ENCODE peak calls at places on chromosomes 6 and 20, in seven cellular contexts. K is astrocyte; O is CD8-positive, alpha-beta memory T cell; B is A549; W is aorta; H is lower leg skin; Z is fibroblast of the aortic adventitia. S is an unnamed sample.

GRCh38 chr20:40506567-40506966 is 182.5 kb downstream of the MAFB start:
- DNase-seq in K (peak), B (peak), O (no peak), W (peak), Z (peak), H (peak), S (peak)

GRCh38 chr6:39421383-39422225 is 99.1 kb upstream of the KCNK16 start:
- DNase-seq in H (no peak), K (no peak), Z (no peak), O (no peak), W (no peak), B (no peak), S (no peak)

GRCh38 chr20:3749689-3750639 is 17.5 kb downstream of the HSPA12B start:
- DNase-seq in O (peak), B (peak), K (no peak), Z (no peak), W (no peak), H (no peak), S (no peak)

GRCh38 chr6:116847234-116847633 is 18.4 kb upstream of the GPRC6A start:
- DNase-seq in K (peak), H (no peak), B (peak), Z (peak), O (no peak), W (no peak), S (peak)

GRCh38 chr20:54822407-54822806 is 347.0 kb downstream of the DOK5 start:
- DNase-seq in W (no peak), O (no peak), B (no peak), H (no peak), Z (no peak), K (no peak), S (no peak)

GRCh38 chr6:71621918-71622519 is 264.3 kb upstream of the RIMS1 start:
- DNase-seq in Z (peak), O (no peak), W (no peak), K (no peak), H (no peak), B (no peak), S (no peak)

GRCh38 chr20:57440678-57441509 is 49.7 kb downstream of the RBM38 start:
- DNase-seq in O (no peak), W (peak), Z (peak), H (peak), B (no peak), K (no peak), S (no peak)

GRCh38 chr6:125546827-125547226 is 202.6 kb upstream of the HEY2 start:
- DNase-seq in O (no peak), Z (peak), H (no peak), W (no peak), B (no peak), K (no peak), S (peak)

GRCh38 chr6:157981395-157982296 is at the start of gene SYNJ2:
- DNase-seq in K (peak), H (peak), B (peak), O (peak), W (peak), Z (peak), S (no peak)

GRCh38 chr6:21395121-21395520 is 198.4 kb upstream of the SOX4 start:
- DNase-seq in Z (peak), W (no peak), B (no peak), K (peak), O (no peak), H (no peak), S (no peak)

GRCh38 chr6:4133941-4134838 is 1.2 kb downstream of the ECI2 start:
- DNase-seq in W (peak), K (no peak), Z (peak), H (no peak), O (no peak), B (peak), S (no peak)

GRCh38 chr20:63268256-63268655 is 4.4 kb upstream of the ARFGAP1 start:
- DNase-seq in H (no peak), B (no peak), O (no peak), Z (no peak), K (no peak), W (no peak), S (no peak)

GRCh38 chr20:42530855-42531674 is 658.6 kb downstream of the PTPRT start:
- DNase-seq in H (no peak), O (no peak), W (no peak), K (no peak), Z (peak), B (peak), S (no peak)

GRCh38 chr20:44720994-44721784 is 6.0 kb downstream of the CCN5 start:
- DNase-seq in H (no peak), W (no peak), K (peak), O (no peak), Z (peak), B (no peak), S (no peak)

GRCh38 chr6:2780109-2780730 is 15.0 kb downstream of the WRNIP1 start:
- DNase-seq in O (no peak), B (no peak), W (no peak), H (no peak), Z (no peak), K (no peak), S (no peak)

GRCh38 chr6:132333639-132334516 is 67.4 kb downstream of the MOXD1 start:
- DNase-seq in W (no peak), B (peak), Z (peak), O (no peak), K (peak), H (peak), S (peak)

GRCh38 chr6:1614767-1615650 is 5.3 kb downstream of the FOXC1 start:
- DNase-seq in K (no peak), O (no peak), Z (peak), H (no peak), W (peak), B (no peak), S (no peak)

GRCh38 chr6:4351857-4352669 is 216.7 kb upstream of the ECI2 start:
- DNase-seq in O (no peak), K (peak), B (peak), W (peak), Z (peak), H (peak), S (no peak)

GRCh38 chr20:17624551-17625245 is 54.8 kb downstream of the DSTN start:
- DNase-seq in K (no peak), H (no peak), W (peak), B (no peak), Z (no peak), O (no peak), S (no peak)

GRCh38 chr6:14734416-14735340 is 511.2 kb upstream of the JARID2 start:
- DNase-seq in O (no peak), K (peak), H (peak), W (no peak), Z (peak), B (no peak), S (no peak)
- H3K4me3 ChIP-seq in O (no peak), K (no peak), H (no peak), W (no peak), Z (no peak), B (no peak), S (no peak)

GRCh38 chr20:8147476-8147875 is 15.4 kb downstream of the PLCB1 start:
- DNase-seq in W (no peak), O (no peak), H (no peak), K (no peak), Z (no peak), B (no peak), S (no peak)

GRCh38 chr20:8143474-8143873 is 11.4 kb downstream of the PLCB1 start:
- DNase-seq in W (no peak), Z (no peak), O (no peak), B (no peak), H (no peak), K (no peak), S (no peak)

GRCh38 chr20:8145246-8145639 is 13.2 kb downstream of the PLCB1 start:
- DNase-seq in W (no peak), K (no peak), O (no peak), Z (no peak), H (no peak), B (no peak), S (no peak)

GRCh38 chr20:8148501-8148900 is 16.4 kb downstream of the PLCB1 start:
- DNase-seq in W (no peak), B (no peak), Z (peak), K (no peak), O (no peak), H (no peak), S (no peak)

DNA sequence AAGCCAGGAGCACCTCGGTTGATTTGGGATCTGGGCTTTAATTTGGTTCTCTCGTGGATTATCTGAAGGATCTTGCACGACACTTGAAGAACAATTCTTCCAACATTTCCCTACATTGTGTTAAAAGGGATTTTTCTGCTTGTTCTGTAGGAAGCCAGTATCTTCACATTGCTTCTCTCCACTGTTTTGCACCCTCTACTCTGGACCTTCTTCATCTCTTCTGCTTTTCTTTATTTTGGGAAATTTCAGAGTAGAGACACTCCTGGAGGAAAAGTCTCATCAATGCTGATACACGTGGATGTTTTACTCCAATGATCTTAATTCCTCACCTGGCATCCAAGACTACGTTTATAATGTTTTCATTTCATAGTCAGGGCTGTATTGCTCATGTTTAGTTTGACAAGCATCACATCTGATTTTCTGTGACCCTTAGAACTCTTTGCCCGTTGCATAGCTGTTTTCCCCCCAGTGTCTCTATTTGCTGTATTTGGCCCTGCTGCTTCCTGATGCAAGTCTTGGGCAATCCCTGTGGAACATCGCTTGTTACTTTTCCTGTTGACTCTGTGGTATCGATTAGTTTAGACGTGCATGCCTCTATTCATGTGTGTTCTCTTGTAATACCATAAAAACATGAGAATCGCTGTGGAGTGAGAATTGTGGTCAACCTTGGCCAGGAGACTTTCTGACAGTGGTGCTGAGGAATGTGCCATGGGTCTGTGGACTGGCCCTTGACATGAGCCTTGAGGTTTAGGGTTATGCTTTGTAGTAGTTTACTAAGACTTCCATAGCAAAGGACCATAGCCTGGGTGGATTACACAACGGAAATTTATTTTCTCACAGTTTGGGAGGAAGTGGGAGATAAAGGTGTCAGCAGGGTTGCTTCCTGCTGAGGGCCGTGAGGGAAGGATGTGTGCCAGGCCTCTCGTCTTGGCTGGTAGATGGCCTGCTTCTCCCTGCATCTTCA is 12.5 kb downstream of the PLCB1 start:
- DNase-seq in W (no peak), O (no peak), Z (peak), K (peak), B (no peak), H (no peak), S (no peak)
- H3K4me3 ChIP-seq in W (no peak), O (peak), Z (no peak), K (no peak), B (no peak), H (no peak), S (no peak)

GRCh38 chr6:35099116-35099515 is 42.0 kb downstream of the TCP11 start:
- DNase-seq in O (no peak), Z (no peak), K (no peak), B (no peak), W (no peak), H (no peak), S (no peak)
- H3K4me3 ChIP-seq in O (no peak), Z (no peak), K (no peak), B (no peak), W (no peak), H (no peak), S (no peak)

GRCh38 chr20:61359254-61359653 is 107.2 kb downstream of the CDH4 start:
- DNase-seq in W (no peak), Z (no peak), H (no peak), K (no peak), O (no peak), B (no peak), S (no peak)
- H3K4me3 ChIP-seq in W (no peak), Z (no peak), H (no peak), K (no peak), O (no peak), B (no peak), S (no peak)

GRCh38 chr6:26366504-26366903 is 1.5 kb downstream of the BTN3A2 start:
- DNase-seq in B (no peak), H (no peak), K (no peak), O (no peak), W (no peak), Z (no peak), S (no peak)
- H3K4me3 ChIP-seq in B (no peak), H (no peak), K (no peak), O (peak), W (no peak), Z (peak), S (peak)

GRCh38 chr6:18504232-18504596 is 117.1 kb downstream of the RNF144B start:
- DNase-seq in O (no peak), Z (peak), W (no peak), H (no peak), K (no peak), B (no peak), S (no peak)
- H3K4me3 ChIP-seq in O (no peak), Z (no peak), W (no peak), H (no peak), K (no peak), B (peak), S (no peak)

DNA sequence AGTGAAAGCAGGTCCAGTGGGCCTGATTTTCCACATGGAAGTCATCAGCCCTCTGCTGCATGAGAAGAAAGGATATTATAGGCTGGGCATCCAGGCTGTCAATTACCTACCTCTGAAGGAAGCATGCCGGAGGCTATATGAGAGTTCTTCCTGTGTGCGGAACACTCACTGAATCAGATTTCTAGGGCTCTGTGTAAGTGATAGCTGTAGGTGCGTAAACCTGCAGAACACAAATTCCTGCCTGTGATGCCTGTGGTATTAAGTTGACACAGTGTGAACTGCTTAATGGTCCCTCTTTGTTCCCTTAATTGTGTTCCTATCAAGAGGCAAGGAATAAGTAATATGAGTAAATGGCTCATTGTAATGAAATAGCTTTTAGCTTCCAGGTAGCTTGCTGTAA is 103.3 kb downstream of the ANKS1A start:
- DNase-seq in K (no peak), H (no peak), Z (no peak), B (no peak), W (no peak), O (no peak), S (no peak)
- H3K4me3 ChIP-seq in K (no peak), H (no peak), Z (no peak), B (no peak), W (no peak), O (no peak), S (no peak)

GRCh38 chr6:37456816-37457560 is 24.0 kb downstream of the CMTR1 start:
- DNase-seq in Z (peak), H (no peak), O (no peak), K (peak), W (peak), B (no peak), S (no peak)
- H3K4me3 ChIP-seq in Z (no peak), H (no peak), O (no peak), K (no peak), W (no peak), B (no peak), S (no peak)

GRCh38 chr20:25477156-25477882 is 69.8 kb downstream of the GINS1 start:
- DNase-seq in H (no peak), O (no peak), B (no peak), W (peak), Z (no peak), K (no peak), S (no peak)
- H3K4me3 ChIP-seq in H (no peak), O (no peak), B (no peak), W (no peak), Z (no peak), K (no peak), S (no peak)

DNA sequence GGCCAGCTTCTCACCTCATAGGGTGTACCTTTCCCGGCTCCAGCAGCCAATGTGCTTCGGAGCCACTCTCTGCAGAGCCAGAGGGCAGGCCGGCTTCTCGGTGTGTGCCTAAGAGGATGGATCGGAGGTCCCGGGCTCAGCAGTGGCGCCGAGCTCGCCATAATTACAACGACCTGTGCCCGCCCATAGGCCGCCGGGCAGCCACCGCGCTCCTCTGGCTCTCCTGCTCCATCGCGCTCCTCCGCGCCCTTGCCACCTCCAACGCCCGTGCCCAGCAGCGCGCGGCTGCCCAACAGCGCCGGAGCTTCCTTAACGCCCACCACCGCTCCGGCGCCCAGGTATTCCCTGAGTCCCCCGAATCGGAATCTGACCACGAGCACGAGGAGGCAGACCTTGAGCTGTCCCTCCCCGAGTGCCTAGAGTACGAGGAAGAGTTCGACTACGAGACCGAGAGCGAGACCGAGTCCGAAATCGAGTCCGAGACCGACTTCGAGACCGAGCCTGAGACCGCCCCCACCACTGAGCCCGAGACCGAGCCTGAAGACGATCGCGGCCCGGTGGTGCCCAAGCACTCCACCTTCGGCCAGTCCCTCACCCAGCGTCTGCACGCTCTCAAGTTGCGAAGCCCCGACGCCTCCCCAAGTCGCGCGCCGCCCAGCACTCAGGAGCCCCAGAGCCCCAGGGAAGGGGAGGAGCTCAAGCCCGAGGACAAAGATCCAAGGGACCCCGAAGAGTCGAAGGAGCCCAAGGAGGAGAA is 10.5 kb downstream of the GNAS-AS1 start:
- DNase-seq in O (no peak), B (no peak), Z (no peak), W (no peak), K (no peak), H (no peak), S (no peak)
- H3K4me3 ChIP-seq in O (no peak), B (peak), Z (no peak), W (no peak), K (peak), H (no peak), S (peak)